ENCODE peak calls at places on chromosomes 12 and 14, in five cellular contexts. One of them, this sample, is unnamed.

GRCh38 chr14:95609398-95609990 is 74.6 kb downstream of the GLRX5 start:
- DNase-seq in glomerular endothelial cell: peak; percentile 9
- DNase-seq in HEK293T: peak; percentile 60
- DNase-seq in Calu3: peak; percentile 46
- DNase-seq in NCI-H1092 treated with DMSO at 0.1 percent for 48 hours: peak; percentile 63
- DNase-seq in this sample: peak; percentile 40

GRCh38 chr14:76775159-76775694 is 14.0 kb downstream of the VASH1 start:
- DNase-seq in glomerular endothelial cell: no peak
- DNase-seq in Calu3: no peak
- DNase-seq in HEK293T: no peak
- DNase-seq in NCI-H1092 treated with DMSO at 0.1 percent for 48 hours: no peak
- DNase-seq in this sample: no peak

GRCh38 chr14:80664576-80664975 is 277.0 kb downstream of the CEP128 start:
- DNase-seq in NCI-H1092 treated with DMSO at 0.1 percent for 48 hours: no peak
- DNase-seq in HEK293T: no peak
- DNase-seq in glomerular endothelial cell: peak; percentile 55
- DNase-seq in Calu3: no peak
- DNase-seq in this sample: no peak

GRCh38 chr12:89721291-89721987 is 12.8 kb upstream of the ATP2B1 start:
- DNase-seq in HEK293T: no peak
- DNase-seq in NCI-H1092 treated with DMSO at 0.1 percent for 48 hours: no peak
- DNase-seq in glomerular endothelial cell: no peak
- DNase-seq in Calu3: no peak
- DNase-seq in this sample: no peak

GRCh38 chr12:10891937-10892336 is 7.9 kb upstream of the PRH1 start:
- DNase-seq in Calu3: no peak
- DNase-seq in glomerular endothelial cell: no peak
- DNase-seq in NCI-H1092 treated with DMSO at 0.1 percent for 48 hours: no peak
- DNase-seq in HEK293T: no peak
- DNase-seq in this sample: no peak

GRCh38 chr12:87820524-87821194 is 208.5 kb downstream of the C12orf50 start:
- DNase-seq in HEK293T: no peak
- DNase-seq in Calu3: peak; percentile 25
- DNase-seq in glomerular endothelial cell: no peak
- DNase-seq in NCI-H1092 treated with DMSO at 0.1 percent for 48 hours: no peak
- DNase-seq in this sample: no peak

GRCh38 chr12:71183846-71184245 is 26.0 kb upstream of the TSPAN8 start:
- DNase-seq in Calu3: no peak
- DNase-seq in glomerular endothelial cell: no peak
- DNase-seq in NCI-H1092 treated with DMSO at 0.1 percent for 48 hours: no peak
- DNase-seq in HEK293T: no peak
- DNase-seq in this sample: no peak

GRCh38 chr12:12323606-12324005 is 26.4 kb downstream of the MANSC1 start:
- DNase-seq in NCI-H1092 treated with DMSO at 0.1 percent for 48 hours: no peak
- DNase-seq in Calu3: no peak
- DNase-seq in glomerular endothelial cell: no peak
- DNase-seq in HEK293T: no peak
- DNase-seq in this sample: no peak

GRCh38 chr14:77488558-77488957 is 10.1 kb downstream of the ISM2 start:
- DNase-seq in glomerular endothelial cell: no peak
- DNase-seq in Calu3: no peak
- DNase-seq in NCI-H1092 treated with DMSO at 0.1 percent for 48 hours: no peak
- DNase-seq in HEK293T: no peak
- DNase-seq in this sample: no peak

GRCh38 chr12:76288218-76288617 is 60.0 kb downstream of the BBS10 start:
- DNase-seq in NCI-H1092 treated with DMSO at 0.1 percent for 48 hours: no peak
- DNase-seq in HEK293T: no peak
- DNase-seq in Calu3: no peak
- DNase-seq in glomerular endothelial cell: no peak
- DNase-seq in this sample: no peak

GRCh38 chr12:76946451-76946850 is 67.6 kb upstream of the CSRP2 start:
- DNase-seq in glomerular endothelial cell: no peak
- DNase-seq in NCI-H1092 treated with DMSO at 0.1 percent for 48 hours: no peak
- DNase-seq in HEK293T: no peak
- DNase-seq in Calu3: no peak
- DNase-seq in this sample: no peak

GRCh38 chr12:58046281-58046680 is 104.9 kb downstream of the ATP23 start:
- DNase-seq in Calu3: no peak
- DNase-seq in NCI-H1092 treated with DMSO at 0.1 percent for 48 hours: no peak
- DNase-seq in glomerular endothelial cell: no peak
- DNase-seq in HEK293T: no peak
- DNase-seq in this sample: no peak

GRCh38 chr12:104736307-104736706 is 221.8 kb downstream of the SLC41A2 start:
- DNase-seq in HEK293T: no peak
- DNase-seq in glomerular endothelial cell: no peak
- DNase-seq in Calu3: no peak
- DNase-seq in NCI-H1092 treated with DMSO at 0.1 percent for 48 hours: no peak
- DNase-seq in this sample: no peak

GRCh38 chr12:25491396-25491948 is 61.6 kb downstream of the LMNTD1 start:
- DNase-seq in NCI-H1092 treated with DMSO at 0.1 percent for 48 hours: no peak
- DNase-seq in Calu3: no peak
- DNase-seq in glomerular endothelial cell: no peak
- DNase-seq in HEK293T: no peak
- DNase-seq in this sample: no peak

GRCh38 chr14:74389980-74390379 is 36.0 kb downstream of the SYNDIG1L start:
- DNase-seq in NCI-H1092 treated with DMSO at 0.1 percent for 48 hours: no peak
- DNase-seq in Calu3: no peak
- DNase-seq in HEK293T: no peak
- DNase-seq in glomerular endothelial cell: no peak
- DNase-seq in this sample: no peak

GRCh38 chr14:24089890-24090289 is 4.2 kb upstream of the PCK2 start:
- DNase-seq in HEK293T: no peak
- DNase-seq in Calu3: no peak
- DNase-seq in glomerular endothelial cell: no peak
- DNase-seq in NCI-H1092 treated with DMSO at 0.1 percent for 48 hours: no peak
- DNase-seq in this sample: no peak

GRCh38 chr12:52873513-52873831 is 24.7 kb upstream of the KRT78 start:
- DNase-seq in glomerular endothelial cell: no peak
- DNase-seq in Calu3: no peak
- DNase-seq in HEK293T: no peak
- DNase-seq in NCI-H1092 treated with DMSO at 0.1 percent for 48 hours: no peak
- DNase-seq in this sample: peak; percentile 72

GRCh38 chr12:39464976-39465375 is 22.1 kb upstream of the KIF21A start:
- DNase-seq in NCI-H1092 treated with DMSO at 0.1 percent for 48 hours: no peak
- DNase-seq in Calu3: no peak
- DNase-seq in HEK293T: no peak
- DNase-seq in glomerular endothelial cell: no peak
- DNase-seq in this sample: no peak

GRCh38 chr14:91405241-91405721 is 12.3 kb downstream of the CCDC88C start:
- DNase-seq in Calu3: no peak
- DNase-seq in NCI-H1092 treated with DMSO at 0.1 percent for 48 hours: no peak
- DNase-seq in glomerular endothelial cell: no peak
- DNase-seq in HEK293T: no peak
- DNase-seq in this sample: no peak

GRCh38 chr14:37210448-37210847 is 12.7 kb downstream of the MIPOL1 start:
- DNase-seq in Calu3: no peak
- DNase-seq in glomerular endothelial cell: no peak
- DNase-seq in NCI-H1092 treated with DMSO at 0.1 percent for 48 hours: no peak
- DNase-seq in HEK293T: no peak
- DNase-seq in this sample: no peak

GRCh38 chr14:93950948-93951668 is 24.0 kb downstream of the FAM181A start:
- DNase-seq in HEK293T: no peak
- DNase-seq in glomerular endothelial cell: no peak
- DNase-seq in NCI-H1092 treated with DMSO at 0.1 percent for 48 hours: no peak
- DNase-seq in Calu3: no peak
- DNase-seq in this sample: no peak

This sample was measured in NCI-H774.